ENCODE peak calls at places on chromosomes 13 and 19, in nine cellular contexts. F, L, H, J, Q, W, D, V and G are unnamed samples.

GRCh38 chr13:49776871-49777270 is 15.6 kb downstream of the KPNA3 start:
- DNase-seq in F (no peak), L (no peak), H (no peak), J (no peak), Q (no peak), W (no peak), D (no peak), V (no peak), G (no peak)

GRCh38 chr13:59399513-59399912 is 764.2 kb downstream of the DIAPH3 start:
- DNase-seq in F (no peak), L (no peak), H (no peak), J (no peak), Q (no peak), W (no peak), D (no peak), V (no peak), G (no peak)

GRCh38 chr13:48156466-48156865 is 61.6 kb upstream of the MED4 start:
- DNase-seq in F (no peak), L (peak), H (peak), J (no peak), Q (no peak), W (peak), D (no peak), V (peak), G (no peak)

GRCh38 chr13:72696590-72696989 is 30.8 kb downstream of the MZT1 start:
- DNase-seq in F (no peak), L (peak), H (no peak), J (no peak), Q (no peak), W (no peak), D (peak), V (no peak), G (no peak)

GRCh38 chr13:30033681-30034447 is 183.4 kb upstream of the UBL3 start:
- DNase-seq in F (no peak), L (peak), H (no peak), J (no peak), Q (no peak), W (no peak), D (no peak), V (no peak), G (no peak)

GRCh38 chr13:25688524-25688923 is 316.8 kb downstream of the ATP8A2 start:
- DNase-seq in F (no peak), L (no peak), H (no peak), J (no peak), Q (no peak), W (no peak), D (no peak), V (no peak), G (no peak)

GRCh38 chr13:43876366-43876765 is 3.2 kb downstream of the CCDC122 start:
- DNase-seq in F (no peak), L (no peak), H (no peak), J (no peak), Q (no peak), W (no peak), D (no peak), V (no peak), G (no peak)

GRCh38 chr13:84844473-84844872 is 954.7 kb downstream of the SLITRK6 start:
- DNase-seq in F (peak), L (peak), H (no peak), J (peak), Q (no peak), W (no peak), D (peak), V (no peak), G (no peak)

GRCh38 chr19:34341935-34342680 is 22.9 kb upstream of the GPI start:
- DNase-seq in F (no peak), L (no peak), H (no peak), J (no peak), Q (no peak), W (no peak), D (no peak), V (no peak), G (no peak)